ENCODE peak calls at places on chromosomes 2 and 18, in five cellular contexts. One of them, this sample, is unnamed.

GRCh38 chr2:67459761-67460160 is 62.6 kb downstream of the ETAA1 start:
- DNase-seq in stimulated activated CD4-positive, alpha-beta T cell treated with anti-CD3 and anti-CD28 coated beads, TNF-alpha, amount 100 ng/mL, for 24 hours: no peak
- DNase-seq in caudate nucleus: no peak
- DNase-seq in K562: no peak
- DNase-seq in GM03348: no peak
- DNase-seq in this sample: no peak

GRCh38 chr18:28469946-28470345 is 293.0 kb upstream of the CDH2 start:
- DNase-seq in stimulated activated CD4-positive, alpha-beta T cell treated with anti-CD3 and anti-CD28 coated beads, TNF-alpha, amount 100 ng/mL, for 24 hours: no peak
- DNase-seq in caudate nucleus: no peak
- DNase-seq in K562: no peak
- DNase-seq in GM03348: no peak
- DNase-seq in this sample: no peak

GRCh38 chr2:106147159-106147558 is 46.9 kb downstream of the UXS1 start:
- DNase-seq in stimulated activated CD4-positive, alpha-beta T cell treated with anti-CD3 and anti-CD28 coated beads, TNF-alpha, amount 100 ng/mL, for 24 hours: no peak
- DNase-seq in caudate nucleus: no peak
- DNase-seq in K562: no peak
- DNase-seq in GM03348: peak
- DNase-seq in this sample: no peak

GRCh38 chr2:222709191-222709891 is 37.9 kb downstream of the MOGAT1 start:
- DNase-seq in stimulated activated CD4-positive, alpha-beta T cell treated with anti-CD3 and anti-CD28 coated beads, TNF-alpha, amount 100 ng/mL, for 24 hours: no peak
- DNase-seq in caudate nucleus: peak
- DNase-seq in K562: peak
- DNase-seq in GM03348: peak
- DNase-seq in this sample: peak

GRCh38 chr18:63292844-63293683 is 26.5 kb downstream of the BCL2 start:
- DNase-seq in stimulated activated CD4-positive, alpha-beta T cell treated with anti-CD3 and anti-CD28 coated beads, TNF-alpha, amount 100 ng/mL, for 24 hours: no peak
- DNase-seq in caudate nucleus: no peak
- DNase-seq in K562: no peak
- DNase-seq in GM03348: no peak
- DNase-seq in this sample: no peak

GRCh38 chr2:46029332-46029811 is 267.8 kb upstream of the EPAS1 start:
- DNase-seq in stimulated activated CD4-positive, alpha-beta T cell treated with anti-CD3 and anti-CD28 coated beads, TNF-alpha, amount 100 ng/mL, for 24 hours: no peak
- DNase-seq in caudate nucleus: no peak
- DNase-seq in K562: peak
- DNase-seq in GM03348: no peak
- DNase-seq in this sample: no peak

GRCh38 chr2:241880311-241881073 is 11.0 kb downstream of the RTP5 start:
- DNase-seq in stimulated activated CD4-positive, alpha-beta T cell treated with anti-CD3 and anti-CD28 coated beads, TNF-alpha, amount 100 ng/mL, for 24 hours: no peak
- DNase-seq in caudate nucleus: no peak
- DNase-seq in K562: no peak
- DNase-seq in GM03348: no peak
- DNase-seq in this sample: no peak

GRCh38 chr2:26855516-26855915 is 7.6 kb downstream of the DPYSL5 start:
- DNase-seq in stimulated activated CD4-positive, alpha-beta T cell treated with anti-CD3 and anti-CD28 coated beads, TNF-alpha, amount 100 ng/mL, for 24 hours: no peak
- DNase-seq in caudate nucleus: no peak
- DNase-seq in K562: no peak
- DNase-seq in GM03348: no peak
- DNase-seq in this sample: no peak

GRCh38 chr2:56615750-56616149 is 432.0 kb downstream of the CCDC85A start:
- DNase-seq in stimulated activated CD4-positive, alpha-beta T cell treated with anti-CD3 and anti-CD28 coated beads, TNF-alpha, amount 100 ng/mL, for 24 hours: no peak
- DNase-seq in caudate nucleus: no peak
- DNase-seq in K562: no peak
- DNase-seq in GM03348: no peak
- DNase-seq in this sample: no peak

GRCh38 chr2:8607591-8607990 is 74.3 kb upstream of the ID2 start:
- DNase-seq in stimulated activated CD4-positive, alpha-beta T cell treated with anti-CD3 and anti-CD28 coated beads, TNF-alpha, amount 100 ng/mL, for 24 hours: no peak
- DNase-seq in caudate nucleus: no peak
- DNase-seq in K562: no peak
- DNase-seq in GM03348: peak
- DNase-seq in this sample: no peak

This sample was measured in WTC11.